ENCODE peak calls at places on chromosome 13, in four cellular contexts. B is tibial nerve, Y is transverse colon, I is suprapubic skin. W is an unnamed sample.

GRCh38 chr13:102905905-102906304 is 60.1 kb downstream of the ERCC5 start:
- DNase-seq in Y (no peak), B (no peak), I (no peak), W (no peak)

GRCh38 chr13:75432045-75432444 is 49.9 kb downstream of the TBC1D4 start:
- DNase-seq in B (no peak), Y (no peak), I (no peak), W (no peak)

GRCh38 chr13:51525567-51526165 is 58.6 kb upstream of the WDFY2 start:
- DNase-seq in B (no peak), I (no peak), Y (no peak), W (no peak)

GRCh38 chr13:102845630-102846260 is at the start of gene ERCC5:
- DNase-seq in I (peak; percentile 96), B (peak; percentile 86), Y (peak; percentile 96), W (peak; percentile 95)

GRCh38 chr13:61253105-61253877 is 162.4 kb downstream of the PCDH20 start:
- DNase-seq in B (no peak), Y (no peak), I (no peak), W (no peak)

GRCh38 chr13:84192125-84192524 is 309.9 kb upstream of the SLITRK1 start:
- DNase-seq in B (no peak), Y (no peak), I (no peak), W (no peak)

GRCh38 chr13:68124437-68125086 is 894.4 kb upstream of the PCDH9 start:
- DNase-seq in Y (no peak), I (no peak), B (no peak), W (no peak)

GRCh38 chr13:20190481-20191310 is 2.0 kb downstream of the GJB2 start:
- DNase-seq in B (no peak), I (no peak), Y (no peak), W (no peak)

GRCh38 chr13:49811527-49811908 is 19.0 kb upstream of the KPNA3 start:
- DNase-seq in I (no peak), B (no peak), Y (no peak), W (no peak)

GRCh38 chr13:63954683-63955082 is 2539.0 kb upstream of the PCDH20 start:
- DNase-seq in Y (no peak), B (no peak), I (no peak), W (no peak)

GRCh38 chr13:76991432-76991795 is 467 bp upstream of the CLN5 start:
- DNase-seq in Y (peak; percentile 54), B (no peak), I (peak; percentile 82), W (peak; percentile 9)

GRCh38 chr13:106284358-106284757 is 251.1 kb downstream of the EFNB2 start:
- DNase-seq in Y (no peak), I (no peak), B (no peak), W (no peak)

GRCh38 chr13:26656919-26657318 is 99.4 kb downstream of the WASF3 start:
- DNase-seq in Y (no peak), B (no peak), I (no peak), W (no peak)

GRCh38 chr13:70203661-70204229 is 95.5 kb upstream of the KLHL1 start:
- DNase-seq in Y (no peak), B (no peak), I (no peak), W (no peak)

GRCh38 chr13:86282450-86282849 is 483.2 kb upstream of the SLITRK6 start:
- DNase-seq in B (no peak), I (no peak), Y (no peak), W (no peak)

GRCh38 chr13:27830010-27830409 is 37.7 kb downstream of the GSX1 start:
- DNase-seq in I (no peak), Y (peak; percentile 71), B (no peak), W (peak; percentile 33)

GRCh38 chr13:112867301-112867711 is 101.7 kb upstream of the MCF2L start:
- DNase-seq in B (no peak), I (peak; percentile 35), Y (no peak), W (no peak)

GRCh38 chr13:112857914-112858490 is 111.0 kb upstream of the MCF2L start:
- DNase-seq in B (no peak), I (peak; percentile 52), Y (no peak), W (no peak)

GRCh38 chr13:112859128-112859816 is 109.7 kb upstream of the MCF2L start:
- DNase-seq in I (no peak), Y (no peak), B (no peak), W (no peak)

GRCh38 chr13:112859817-112860190 is 109.2 kb upstream of the MCF2L start:
- DNase-seq in B (no peak), Y (no peak), I (no peak), W (no peak)

GRCh38 chr13:112861876-112862615 is 107.0 kb upstream of the MCF2L start:
- DNase-seq in B (no peak), Y (no peak), I (peak; percentile 33), W (no peak)
- TF ChIP-seq EP300 in B (no peak), Y (no peak), I (no peak), W (no peak)

DNA sequence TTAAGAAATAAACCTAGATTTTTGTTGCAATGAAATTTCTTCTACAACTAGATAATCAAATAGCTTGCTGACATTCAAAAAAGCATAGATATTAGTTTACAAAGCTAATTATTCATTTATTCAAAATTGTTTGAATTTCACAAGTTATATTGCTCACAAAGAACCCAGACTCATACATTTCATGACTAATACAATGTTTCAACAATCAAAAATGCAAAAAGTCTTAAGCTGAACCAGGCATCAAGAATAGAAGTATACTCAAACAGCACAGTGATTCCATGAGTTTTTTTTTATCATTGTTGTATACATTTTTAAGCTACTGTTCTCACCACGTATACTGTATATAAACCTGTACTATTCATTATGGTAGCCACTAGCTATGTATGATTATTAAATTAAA is 51.0 kb downstream of the DIAPH3 start:
- DNase-seq in I (no peak), Y (no peak), B (no peak), W (no peak)
- H3K27ac ChIP-seq in I (no peak overlapping the region), Y (no peak overlapping the region), B (no peak overlapping the region), W (no peak overlapping the region)

GRCh38 chr13:83065136-83065535 is 817.1 kb downstream of the SLITRK1 start:
- DNase-seq in Y (peak; percentile 24), B (peak; percentile 31), I (peak; percentile 74), W (no peak)
- TF ChIP-seq EP300 in Y (peak; percentile 98), B (peak; percentile 96), I (peak; percentile 94), W (peak; percentile 83)

GRCh38 chr13:98240974-98241373 is 63.9 kb upstream of the RNF113B start:
- DNase-seq in I (no peak), Y (no peak), B (no peak), W (no peak)
- H3K27ac ChIP-seq in I (no peak overlapping the region), Y (no peak overlapping the region), B (no peak overlapping the region), W (no peak overlapping the region)

GRCh38 chr13:40124648-40125045 is 469.2 kb downstream of the COG6 start:
- DNase-seq in I (no peak), Y (no peak), B (no peak), W (no peak)
- TF ChIP-seq EP300 in I (no peak), Y (no peak), B (no peak), W (no peak)

GRCh38 chr13:97198753-97199152 is 23.4 kb upstream of the MBNL2 start:
- DNase-seq in B (no peak), Y (no peak), I (no peak), W (no peak)

GRCh38 chr13:97199451-97199850 is 22.7 kb upstream of the MBNL2 start:
- DNase-seq in Y (no peak), I (no peak), B (no peak), W (no peak)

GRCh38 chr13:97194473-97194872 is 27.7 kb upstream of the MBNL2 start:
- DNase-seq in I (no peak), Y (no peak), B (no peak), W (no peak)

GRCh38 chr13:97193577-97193976 is 28.6 kb upstream of the MBNL2 start:
- DNase-seq in I (no peak), B (no peak), Y (no peak), W (no peak)

GRCh38 chr13:97196340-97196739 is 25.8 kb upstream of the MBNL2 start:
- DNase-seq in B (no peak), Y (no peak), I (no peak), W (no peak)
- H3K27ac ChIP-seq in B (no peak overlapping the region), Y (no peak overlapping the region), I (no peak overlapping the region), W (no peak overlapping the region)

GRCh38 chr13:30959678-30960077 is 27.2 kb downstream of the TEX26 start:
- DNase-seq in Y (no peak), B (no peak), I (no peak), W (no peak)
- TF ChIP-seq EP300 in Y (no peak), B (no peak), I (no peak), W (no peak)

GRCh38 chr13:25248071-25248470 is 39.2 kb downstream of the MTMR6 start:
- DNase-seq in I (no peak), Y (no peak), B (no peak), W (no peak)
- H3K27ac ChIP-seq in I (no peak overlapping the region), Y (no peak overlapping the region), B (no peak overlapping the region), W (no peak overlapping the region)

DNA sequence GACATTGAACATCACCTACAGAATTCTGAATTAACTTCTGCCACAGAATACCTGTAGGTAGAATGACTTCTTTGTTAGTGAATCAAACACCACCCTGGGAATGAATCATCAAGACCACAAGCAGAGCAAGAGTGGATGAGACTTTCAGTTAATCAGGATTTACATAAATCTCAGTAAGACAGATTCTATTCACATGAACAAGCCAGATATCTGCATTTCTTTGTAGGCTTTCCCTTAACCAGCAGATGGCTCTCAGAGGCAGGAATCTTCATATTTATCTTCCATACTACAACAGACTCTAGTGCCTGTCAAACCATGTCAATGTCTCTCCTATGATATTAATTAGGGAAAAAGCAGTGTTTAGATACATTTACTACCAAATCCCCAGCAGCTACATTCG is 412.1 kb downstream of the KLF12 start:
- DNase-seq in B (no peak), I (no peak), Y (no peak), W (no peak)
- TF ChIP-seq EP300 in B (no peak), I (no peak), Y (no peak), W (no peak)

DNA sequence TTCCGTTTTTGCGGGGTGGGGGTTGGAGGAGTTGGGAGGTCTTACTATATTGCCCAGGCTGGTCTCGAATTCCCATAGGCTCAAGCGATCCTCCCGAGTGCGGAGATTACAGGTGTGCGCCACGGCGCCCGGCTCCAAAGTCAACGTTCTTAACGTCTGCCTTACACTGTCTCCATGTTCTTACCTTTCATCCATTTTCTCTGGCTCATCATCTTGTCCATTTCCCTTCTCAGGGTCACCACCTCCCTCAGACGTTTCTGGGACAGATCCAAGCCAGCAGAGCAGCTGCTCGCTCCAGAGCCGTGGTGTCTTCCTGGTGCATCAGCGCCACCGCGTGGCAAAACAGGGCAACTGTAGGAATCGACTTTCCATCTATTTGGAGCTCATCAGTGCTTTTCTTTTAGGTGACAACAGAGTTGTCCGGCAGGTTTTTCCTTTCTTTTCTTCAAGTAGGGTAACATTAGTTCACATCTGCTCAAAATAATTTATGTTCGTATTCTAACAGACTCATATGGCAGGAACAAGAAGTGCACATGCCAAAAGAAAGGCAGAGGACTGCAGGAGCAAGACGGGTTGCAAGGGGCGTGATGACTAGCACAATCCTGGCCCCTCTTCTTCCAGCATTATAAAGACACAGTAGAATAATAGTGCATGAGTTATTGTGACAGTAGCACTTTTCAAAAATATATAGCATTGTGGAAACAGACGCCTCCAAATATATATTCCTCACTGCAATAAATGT is 103.1 kb upstream of the ABCC4 start:
- DNase-seq in I (peak; percentile 80), B (peak; percentile 67), Y (peak; percentile 81), W (peak; percentile 88)
- H3K27ac ChIP-seq in I (no peak overlapping the region), B (no peak overlapping the region), Y (no peak overlapping the region), W (no peak overlapping the region)